ENCODE peak calls at places on chromosomes 11 and 22, in eight cellular contexts. P is AG04450; O is stimulated activated CD4-positive, alpha-beta T cell treated with anti-CD3 and anti-CD28 coated beads, Interleukin-4, amount 100 ng/mL, for 48 hours; I is cardiac muscle cell; T is GM12891; L is fibroblast of the aortic adventitia; B is NCI-H2081; R is CD4-positive, CD25-positive, alpha-beta regulatory T cell. K is an unnamed sample.

GRCh38 chr22:44229809-44230208 is 49.1 kb downstream of the PARVG start:
- DNase-seq in P (no peak), O (no peak), I (no peak), T (no peak), L (no peak), B (no peak), R (no peak), K (no peak)

GRCh38 chr11:80532633-80533232 is 1091.9 kb upstream of the TENM4 start:
- DNase-seq in P (no peak), O (no peak), I (no peak), T (no peak), L (no peak), B (no peak), R (no peak), K (no peak)

GRCh38 chr22:48874956-48875355 is 952.7 kb downstream of the BRD1 start:
- DNase-seq in P (no peak), O (no peak), I (no peak), T (no peak), L (no peak), B (no peak), R (no peak), K (no peak)

GRCh38 chr22:28902490-28902889 is 19.1 kb downstream of the ZNRF3 start:
- DNase-seq in P (no peak), O (no peak), I (no peak), T (no peak), L (no peak), B (no peak), R (no peak), K (no peak)

GRCh38 chr22:44380716-44381500 is 68.2 kb upstream of the SHISAL1 start:
- DNase-seq in P (no peak), O (no peak), I (no peak), T (no peak), L (no peak), B (peak), R (no peak), K (no peak)

GRCh38 chr11:35796542-35796941 is 134.0 kb downstream of the TRIM44 start:
- DNase-seq in P (no peak), O (no peak), I (peak), T (no peak), L (peak), B (no peak), R (no peak), K (no peak)

GRCh38 chr11:2807801-2808241 is 77.8 kb downstream of the CDKN1C start:
- DNase-seq in P (no peak), O (no peak), I (no peak), T (no peak), L (no peak), B (no peak), R (no peak), K (no peak)

GRCh38 chr11:85086511-85087284 is 540.4 kb downstream of the DLG2 start:
- DNase-seq in P (peak), O (no peak), I (no peak), T (no peak), L (no peak), B (peak), R (no peak), K (no peak)

GRCh38 chr11:77658213-77659013 is 20.8 kb upstream of the CLNS1A start:
- DNase-seq in P (no peak), O (no peak), I (peak), T (no peak), L (peak), B (no peak), R (no peak), K (no peak)

GRCh38 chr22:49010086-49010863 is 817.4 kb downstream of the BRD1 start:
- DNase-seq in P (no peak), O (no peak), I (no peak), T (no peak), L (no peak), B (no peak), R (no peak), K (no peak)

GRCh38 chr22:37726240-37726887 is 29.5 kb downstream of the TRIOBP start:
- DNase-seq in P (no peak), O (no peak), I (peak), T (peak), L (peak), B (no peak), R (no peak), K (peak)

GRCh38 chr11:21774212-21774611 is 418.7 kb upstream of the ANO5 start:
- DNase-seq in P (no peak), O (no peak), I (no peak), T (no peak), L (no peak), B (peak), R (no peak), K (no peak)

GRCh38 chr22:35785181-35785923 is 67.7 kb downstream of the APOL5 start:
- DNase-seq in P (no peak), O (no peak), I (peak), T (no peak), L (peak), B (no peak), R (no peak), K (peak)

GRCh38 chr11:69106124-69106811 is 49.5 kb upstream of the SMIM38 start:
- DNase-seq in P (no peak), O (no peak), I (no peak), T (no peak), L (no peak), B (no peak), R (no peak), K (no peak)

GRCh38 chr22:27602390-27602789 is 199.2 kb downstream of the MN1 start:
- DNase-seq in P (no peak), O (no peak), I (no peak), T (no peak), L (no peak), B (no peak), R (no peak), K (no peak)

GRCh38 chr11:121383726-121384125 is 68.4 kb upstream of the SORL1 start:
- DNase-seq in P (no peak), O (no peak), I (no peak), T (no peak), L (no peak), B (no peak), R (no peak), K (no peak)

GRCh38 chr11:105357764-105358163 is 218.2 kb upstream of the CARD18 start:
- DNase-seq in P (peak), O (no peak), I (peak), T (no peak), L (peak), B (no peak), R (no peak), K (no peak)

K was measured in AML-193.